ENCODE peak calls at places on chromosome 14, in seven cellular contexts. Z is glutamatergic neuron, S is transverse colon, G is bronchial epithelial cell, X is foreskin keratinocyte, V is psoas muscle, F is neural crest cell. O is an unnamed sample.

GRCh38 chr14:58912799-58913432 is 275.2 kb downstream of the DACT1 start:
- DNase-seq in V (no peak), G (peak), X (no peak), F (no peak), Z (no peak), S (no peak), O (no peak)

GRCh38 chr14:99175331-99176155 is 96.5 kb downstream of the BCL11B start:
- DNase-seq in S (no peak), V (no peak), Z (no peak), F (no peak), X (no peak), G (no peak), O (no peak)

GRCh38 chr14:50242566-50243288 is 11.3 kb upstream of the SOS2 start:
- DNase-seq in S (no peak), V (no peak), X (no peak), G (no peak), F (no peak), Z (no peak), O (no peak)

GRCh38 chr14:54669759-54670630 is 103.1 kb downstream of the SAMD4A start:
- DNase-seq in S (peak), Z (no peak), X (peak), G (peak), F (no peak), V (peak), O (no peak)

GRCh38 chr14:94462219-94462551 is 9.6 kb upstream of the SERPINA11 start:
- DNase-seq in F (no peak), X (no peak), Z (no peak), G (no peak), V (no peak), S (no peak), O (no peak)

GRCh38 chr14:95146079-95146771 is 11.1 kb downstream of the DICER1 start:
- DNase-seq in F (no peak), V (no peak), X (peak), Z (no peak), G (no peak), S (peak), O (no peak)

GRCh38 chr14:38210587-38211257 is 3.0 kb downstream of the SSTR1 start:
- DNase-seq in X (no peak), Z (peak), S (no peak), G (no peak), V (peak), F (no peak), O (no peak)

GRCh38 chr14:38958589-38958988 is 144.4 kb downstream of the SEC23A start:
- DNase-seq in Z (no peak), S (no peak), X (peak), F (no peak), V (no peak), G (no peak), O (no peak)

GRCh38 chr14:105337433-105337832 is 22.9 kb downstream of the PACS2 start:
- DNase-seq in V (no peak), F (no peak), G (no peak), X (no peak), Z (no peak), S (no peak), O (no peak)

GRCh38 chr14:22627506-22628263 is 16.5 kb downstream of the OR6J1 start:
- DNase-seq in X (no peak), Z (no peak), V (no peak), S (no peak), F (no peak), G (no peak), O (no peak)

DNA sequence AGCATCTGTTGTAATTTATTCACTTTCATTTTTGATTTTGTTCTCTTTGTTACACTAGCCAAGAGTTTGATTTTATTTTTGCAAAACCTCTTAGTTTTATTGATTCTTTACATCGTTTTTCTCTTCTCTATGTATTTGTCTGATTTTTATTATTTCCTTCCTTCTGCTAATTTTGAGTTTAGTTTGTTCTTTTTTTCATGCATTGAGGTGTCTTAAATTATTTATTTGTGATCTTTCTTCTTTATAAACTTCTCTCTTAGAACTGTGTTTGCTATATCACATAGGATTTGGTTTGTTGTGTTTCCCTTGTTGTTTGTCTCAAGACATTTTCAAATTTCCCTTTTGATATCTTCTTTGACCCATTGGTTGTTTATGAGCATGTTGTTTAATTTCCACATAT is 51.7 kb upstream of the NFKBIA start:
- DNase-seq in G (no peak), V (no peak), X (no peak), F (no peak), Z (no peak), S (no peak), O (no peak)
- TF ChIP-seq CTCF in G (no peak), V (no peak), X (no peak), F (no peak), Z (no peak), S (no peak), O (no peak)

GRCh38 chr14:55864890-55865655 is 253.1 kb upstream of the PELI2 start:
- DNase-seq in G (no peak), F (no peak), Z (peak), X (no peak), S (no peak), V (no peak), O (no peak)
- TF ChIP-seq CTCF in G (no peak), F (peak), Z (peak), X (peak), S (no peak), V (no peak), O (no peak)

GRCh38 chr14:24813089-24813815 is 179.3 kb upstream of the GZMB start:
- DNase-seq in Z (no peak), F (no peak), V (no peak), X (no peak), G (no peak), S (no peak), O (no peak)
- TF ChIP-seq CTCF in Z (no peak), F (no peak), V (no peak), X (no peak), G (no peak), S (no peak), O (no peak)

GRCh38 chr14:26206640-26207039 is 391.2 kb downstream of the NOVA1 start:
- DNase-seq in S (no peak), V (no peak), X (no peak), Z (no peak), G (no peak), F (no peak), O (no peak)
- TF ChIP-seq CTCF in S (no peak), V (no peak), X (peak), Z (no peak), G (no peak), F (peak), O (no peak)

DNA sequence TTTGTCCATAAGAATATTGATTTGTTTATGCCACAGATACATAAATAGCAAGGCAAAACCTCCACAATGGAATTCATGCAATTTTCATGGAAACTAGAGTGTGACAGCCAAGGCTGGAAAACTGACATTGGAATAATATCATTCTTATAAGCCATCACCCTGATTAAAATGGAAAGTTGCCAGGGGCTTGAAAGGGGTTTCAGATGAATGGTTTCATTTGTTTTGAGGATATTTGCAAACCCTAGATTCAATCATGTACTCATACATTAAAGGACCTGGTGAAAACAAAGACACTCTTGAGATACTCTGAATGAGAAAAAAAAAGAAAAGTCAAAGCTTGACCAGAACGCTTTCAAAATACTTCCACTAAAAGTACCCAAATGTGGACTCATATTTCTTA is 205.7 kb downstream of the DIO2 start:
- DNase-seq in S (no peak), X (no peak), V (no peak), Z (no peak), F (no peak), G (no peak), O (no peak)
- TF ChIP-seq CTCF in S (no peak), X (no peak), V (no peak), Z (no peak), F (no peak), G (no peak), O (no peak)

GRCh38 chr14:67441672-67442071 is 29.7 kb upstream of the PLEK2 start:
- DNase-seq in X (no peak), V (no peak), S (no peak), F (no peak), Z (no peak), G (no peak), O (no peak)
- TF ChIP-seq CTCF in X (no peak), V (no peak), S (no peak), F (no peak), Z (no peak), G (no peak), O (no peak)

GRCh38 chr14:25381498-25381897 is 331.6 kb upstream of the STXBP6 start:
- DNase-seq in F (no peak), G (no peak), Z (no peak), V (no peak), X (no peak), S (no peak), O (no peak)
- TF ChIP-seq CTCF in F (peak), G (no peak), Z (peak), V (no peak), X (peak), S (no peak), O (peak)

GRCh38 chr14:61950340-61950739 is 188.1 kb downstream of the SNAPC1 start:
- DNase-seq in X (no peak), Z (peak), V (no peak), F (no peak), S (no peak), G (no peak), O (peak)

GRCh38 chr14:61953602-61954001 is 191.4 kb downstream of the SNAPC1 start:
- DNase-seq in S (no peak), X (no peak), V (no peak), G (peak), Z (no peak), F (no peak), O (no peak)

GRCh38 chr14:61948376-61948775 is 186.2 kb downstream of the SNAPC1 start:
- DNase-seq in X (no peak), G (no peak), Z (no peak), V (no peak), S (no peak), F (no peak), O (no peak)
- TF ChIP-seq CTCF in X (no peak), G (no peak), Z (no peak), V (no peak), S (no peak), F (no peak), O (no peak)